ENCODE peak calls at places on chromosomes 13 and 19, in four cellular contexts. One of them, this sample, is unnamed.

GRCh38 chr19:10286803-10287737 is at the start of gene ICAM4:
- DNase-seq in natural killer cell treated with Interleukin-12 subunit alpha and Interleukin-12 subunit beta and Interleukin-15 and Interleukin-18, amount 100 ng/mL, for 72 hours: peak; percentile 60
- DNase-seq in brain microvascular endothelial cell: no peak
- DNase-seq in EL: peak; percentile 30
- DNase-seq in this sample: peak; percentile 79

GRCh38 chr13:29849071-29849541 is 1.3 kb downstream of the UBL3 start:
- DNase-seq in brain microvascular endothelial cell: peak; percentile 17
- DNase-seq in natural killer cell treated with Interleukin-12 subunit alpha and Interleukin-12 subunit beta and Interleukin-15 and Interleukin-18, amount 100 ng/mL, for 72 hours: no peak
- DNase-seq in EL: peak; percentile 44
- DNase-seq in this sample: peak; percentile 34

GRCh38 chr19:492091-492531 is 4.2 kb upstream of the MADCAM1 start:
- DNase-seq in natural killer cell treated with Interleukin-12 subunit alpha and Interleukin-12 subunit beta and Interleukin-15 and Interleukin-18, amount 100 ng/mL, for 72 hours: no peak
- DNase-seq in brain microvascular endothelial cell: no peak
- DNase-seq in EL: no peak
- DNase-seq in this sample: no peak

GRCh38 chr19:11624064-11624463 is 26.8 kb downstream of the ZNF627 start:
- DNase-seq in EL: peak; percentile 50
- DNase-seq in brain microvascular endothelial cell: peak; percentile 5
- DNase-seq in natural killer cell treated with Interleukin-12 subunit alpha and Interleukin-12 subunit beta and Interleukin-15 and Interleukin-18, amount 100 ng/mL, for 72 hours: no peak
- DNase-seq in this sample: peak; percentile 28

GRCh38 chr13:111049791-111050538 is 65.1 kb upstream of the ARHGEF7 start:
- DNase-seq in EL: peak; percentile 22
- DNase-seq in natural killer cell treated with Interleukin-12 subunit alpha and Interleukin-12 subunit beta and Interleukin-15 and Interleukin-18, amount 100 ng/mL, for 72 hours: no peak
- DNase-seq in brain microvascular endothelial cell: no peak
- DNase-seq in this sample: peak; percentile 73

GRCh38 chr13:113319371-113319770 is 22.3 kb downstream of the LAMP1 start:
- DNase-seq in EL: no peak
- DNase-seq in brain microvascular endothelial cell: no peak
- DNase-seq in natural killer cell treated with Interleukin-12 subunit alpha and Interleukin-12 subunit beta and Interleukin-15 and Interleukin-18, amount 100 ng/mL, for 72 hours: no peak
- DNase-seq in this sample: no peak

GRCh38 chr13:28584873-28585317 is 74.0 kb upstream of the POMP start:
- DNase-seq in brain microvascular endothelial cell: no peak
- DNase-seq in EL: peak; percentile 81
- DNase-seq in natural killer cell treated with Interleukin-12 subunit alpha and Interleukin-12 subunit beta and Interleukin-15 and Interleukin-18, amount 100 ng/mL, for 72 hours: no peak
- DNase-seq in this sample: peak; percentile 29

GRCh38 chr19:6753178-6754031 is 13.8 kb downstream of the SH2D3A start:
- DNase-seq in brain microvascular endothelial cell: peak; percentile 44
- DNase-seq in EL: peak; percentile 77
- DNase-seq in natural killer cell treated with Interleukin-12 subunit alpha and Interleukin-12 subunit beta and Interleukin-15 and Interleukin-18, amount 100 ng/mL, for 72 hours: peak; percentile 78
- DNase-seq in this sample: no peak

GRCh38 chr19:3184847-3185481 is 766 bp upstream of the NCLN start:
- DNase-seq in EL: no peak
- DNase-seq in natural killer cell treated with Interleukin-12 subunit alpha and Interleukin-12 subunit beta and Interleukin-15 and Interleukin-18, amount 100 ng/mL, for 72 hours: no peak
- DNase-seq in brain microvascular endothelial cell: peak; percentile 75
- DNase-seq in this sample: no peak

GRCh38 chr19:41795031-41795461 is 1.3 kb upstream of the CEACAM3 start:
- DNase-seq in natural killer cell treated with Interleukin-12 subunit alpha and Interleukin-12 subunit beta and Interleukin-15 and Interleukin-18, amount 100 ng/mL, for 72 hours: peak; percentile 73
- DNase-seq in brain microvascular endothelial cell: peak; percentile 51
- DNase-seq in EL: peak; percentile 39
- DNase-seq in this sample: peak; percentile 40

GRCh38 chr13:95624020-95624419 is 20.5 kb downstream of the DZIP1 start:
- DNase-seq in natural killer cell treated with Interleukin-12 subunit alpha and Interleukin-12 subunit beta and Interleukin-15 and Interleukin-18, amount 100 ng/mL, for 72 hours: no peak
- DNase-seq in brain microvascular endothelial cell: no peak
- DNase-seq in EL: peak; percentile 50
- DNase-seq in this sample: peak; percentile 42

GRCh38 chr19:13154241-13154778 is 4.1 kb downstream of the IER2 start:
- DNase-seq in brain microvascular endothelial cell: peak; percentile 90
- DNase-seq in natural killer cell treated with Interleukin-12 subunit alpha and Interleukin-12 subunit beta and Interleukin-15 and Interleukin-18, amount 100 ng/mL, for 72 hours: peak; percentile 91
- DNase-seq in EL: peak; percentile 94
- DNase-seq in this sample: peak; percentile 93

GRCh38 chr19:3458595-3459284 is 21.6 kb downstream of the SMIM24 start:
- DNase-seq in natural killer cell treated with Interleukin-12 subunit alpha and Interleukin-12 subunit beta and Interleukin-15 and Interleukin-18, amount 100 ng/mL, for 72 hours: no peak
- DNase-seq in EL: no peak
- DNase-seq in brain microvascular endothelial cell: no peak
- DNase-seq in this sample: no peak

GRCh38 chr19:2059422-2060201 is 8.6 kb upstream of the MKNK2 start:
- DNase-seq in EL: peak; percentile 78
- DNase-seq in brain microvascular endothelial cell: peak; percentile 64
- DNase-seq in natural killer cell treated with Interleukin-12 subunit alpha and Interleukin-12 subunit beta and Interleukin-15 and Interleukin-18, amount 100 ng/mL, for 72 hours: no peak
- DNase-seq in this sample: peak; percentile 84

GRCh38 chr13:40394304-40394983 is 272.0 kb downstream of the FOXO1 start:
- DNase-seq in natural killer cell treated with Interleukin-12 subunit alpha and Interleukin-12 subunit beta and Interleukin-15 and Interleukin-18, amount 100 ng/mL, for 72 hours: no peak
- DNase-seq in brain microvascular endothelial cell: no peak
- DNase-seq in EL: no peak
- DNase-seq in this sample: no peak

GRCh38 chr19:29743681-29744080 is 28.6 kb upstream of the C19orf12 start:
- DNase-seq in brain microvascular endothelial cell: no peak
- DNase-seq in EL: no peak
- DNase-seq in natural killer cell treated with Interleukin-12 subunit alpha and Interleukin-12 subunit beta and Interleukin-15 and Interleukin-18, amount 100 ng/mL, for 72 hours: no peak
- DNase-seq in this sample: no peak

GRCh38 chr13:48153186-48153585 is 58.3 kb upstream of the MED4 start:
- DNase-seq in EL: no peak
- DNase-seq in natural killer cell treated with Interleukin-12 subunit alpha and Interleukin-12 subunit beta and Interleukin-15 and Interleukin-18, amount 100 ng/mL, for 72 hours: no peak
- DNase-seq in brain microvascular endothelial cell: no peak
- DNase-seq in this sample: no peak

GRCh38 chr13:56349866-56350265 is 790.9 kb upstream of the PRR20A start:
- DNase-seq in EL: no peak
- DNase-seq in brain microvascular endothelial cell: no peak
- DNase-seq in natural killer cell treated with Interleukin-12 subunit alpha and Interleukin-12 subunit beta and Interleukin-15 and Interleukin-18, amount 100 ng/mL, for 72 hours: no peak
- DNase-seq in this sample: no peak

GRCh38 chr13:102703721-102704035 is 8.8 kb upstream of the METTL21C start:
- DNase-seq in EL: no peak
- DNase-seq in brain microvascular endothelial cell: no peak
- DNase-seq in natural killer cell treated with Interleukin-12 subunit alpha and Interleukin-12 subunit beta and Interleukin-15 and Interleukin-18, amount 100 ng/mL, for 72 hours: no peak
- DNase-seq in this sample: no peak

GRCh38 chr13:114258589-114258988 is 22.8 kb upstream of the UPF3A start:
- DNase-seq in brain microvascular endothelial cell: no peak
- DNase-seq in natural killer cell treated with Interleukin-12 subunit alpha and Interleukin-12 subunit beta and Interleukin-15 and Interleukin-18, amount 100 ng/mL, for 72 hours: no peak
- DNase-seq in EL: no peak
- DNase-seq in this sample: no peak

GRCh38 chr19:31383553-31383952 is 34.3 kb upstream of the TSHZ3 start:
- DNase-seq in natural killer cell treated with Interleukin-12 subunit alpha and Interleukin-12 subunit beta and Interleukin-15 and Interleukin-18, amount 100 ng/mL, for 72 hours: no peak
- DNase-seq in brain microvascular endothelial cell: no peak
- DNase-seq in EL: no peak
- DNase-seq in this sample: no peak

GRCh38 chr13:46211116-46211515 is 612 bp upstream of the LRRC63 start:
- DNase-seq in brain microvascular endothelial cell: no peak
- DNase-seq in EL: peak; percentile 1
- DNase-seq in natural killer cell treated with Interleukin-12 subunit alpha and Interleukin-12 subunit beta and Interleukin-15 and Interleukin-18, amount 100 ng/mL, for 72 hours: no peak
- DNase-seq in this sample: no peak

GRCh38 chr13:79581870-79582315 is 100.9 kb downstream of the NDFIP2 start:
- DNase-seq in natural killer cell treated with Interleukin-12 subunit alpha and Interleukin-12 subunit beta and Interleukin-15 and Interleukin-18, amount 100 ng/mL, for 72 hours: no peak
- DNase-seq in brain microvascular endothelial cell: peak; percentile 52
- DNase-seq in EL: peak; percentile 63
- DNase-seq in this sample: peak; percentile 90

GRCh38 chr19:2308114-2308556 is at the start of gene LINGO3:
- DNase-seq in brain microvascular endothelial cell: no peak
- DNase-seq in natural killer cell treated with Interleukin-12 subunit alpha and Interleukin-12 subunit beta and Interleukin-15 and Interleukin-18, amount 100 ng/mL, for 72 hours: no peak
- DNase-seq in EL: no peak
- DNase-seq in this sample: no peak

GRCh38 chr13:99380921-99381645 is 73.9 kb upstream of the GPR183 start:
- DNase-seq in natural killer cell treated with Interleukin-12 subunit alpha and Interleukin-12 subunit beta and Interleukin-15 and Interleukin-18, amount 100 ng/mL, for 72 hours: peak; percentile 76
- DNase-seq in brain microvascular endothelial cell: no peak
- DNase-seq in EL: no peak
- DNase-seq in this sample: peak; percentile 13

GRCh38 chr13:97058417-97058816 is 64.1 kb upstream of the OXGR1 start:
- DNase-seq in EL: no peak
- DNase-seq in brain microvascular endothelial cell: no peak
- DNase-seq in natural killer cell treated with Interleukin-12 subunit alpha and Interleukin-12 subunit beta and Interleukin-15 and Interleukin-18, amount 100 ng/mL, for 72 hours: no peak
- DNase-seq in this sample: no peak

GRCh38 chr13:44622259-44622658 is 46.1 kb upstream of the TSC22D1 start:
- DNase-seq in EL: no peak
- DNase-seq in natural killer cell treated with Interleukin-12 subunit alpha and Interleukin-12 subunit beta and Interleukin-15 and Interleukin-18, amount 100 ng/mL, for 72 hours: no peak
- DNase-seq in brain microvascular endothelial cell: no peak
- DNase-seq in this sample: no peak

GRCh38 chr13:61728468-61728867 is 312.8 kb upstream of the PCDH20 start:
- DNase-seq in natural killer cell treated with Interleukin-12 subunit alpha and Interleukin-12 subunit beta and Interleukin-15 and Interleukin-18, amount 100 ng/mL, for 72 hours: no peak
- DNase-seq in brain microvascular endothelial cell: no peak
- DNase-seq in EL: no peak
- DNase-seq in this sample: no peak

GRCh38 chr13:75769141-75769905 is 133.2 kb downstream of the LMO7 start:
- DNase-seq in natural killer cell treated with Interleukin-12 subunit alpha and Interleukin-12 subunit beta and Interleukin-15 and Interleukin-18, amount 100 ng/mL, for 72 hours: no peak
- DNase-seq in brain microvascular endothelial cell: no peak
- DNase-seq in EL: peak; percentile 60
- DNase-seq in this sample: no peak

GRCh38 chr13:26896986-26897668 is 136.5 kb upstream of the GPR12 start:
- DNase-seq in brain microvascular endothelial cell: no peak
- DNase-seq in natural killer cell treated with Interleukin-12 subunit alpha and Interleukin-12 subunit beta and Interleukin-15 and Interleukin-18, amount 100 ng/mL, for 72 hours: no peak
- DNase-seq in EL: no peak
- DNase-seq in this sample: no peak

GRCh38 chr19:17722655-17723240 is 3.5 kb downstream of the MAP1S start:
- DNase-seq in natural killer cell treated with Interleukin-12 subunit alpha and Interleukin-12 subunit beta and Interleukin-15 and Interleukin-18, amount 100 ng/mL, for 72 hours: no peak
- DNase-seq in EL: no peak
- DNase-seq in brain microvascular endothelial cell: no peak
- DNase-seq in this sample: no peak

GRCh38 chr13:110472904-110473563 is 88.5 kb downstream of the RAB20 start:
- DNase-seq in EL: no peak
- DNase-seq in natural killer cell treated with Interleukin-12 subunit alpha and Interleukin-12 subunit beta and Interleukin-15 and Interleukin-18, amount 100 ng/mL, for 72 hours: peak; percentile 49
- DNase-seq in brain microvascular endothelial cell: no peak
- DNase-seq in this sample: peak; percentile 75

GRCh38 chr19:48896191-48896720 is 2.3 kb downstream of the TULP2 start:
- DNase-seq in EL: peak; percentile 40
- DNase-seq in natural killer cell treated with Interleukin-12 subunit alpha and Interleukin-12 subunit beta and Interleukin-15 and Interleukin-18, amount 100 ng/mL, for 72 hours: no peak
- DNase-seq in brain microvascular endothelial cell: no peak
- DNase-seq in this sample: no peak

GRCh38 chr13:98731925-98732324 is 20.5 kb downstream of the SLC15A1 start:
- DNase-seq in brain microvascular endothelial cell: no peak
- DNase-seq in natural killer cell treated with Interleukin-12 subunit alpha and Interleukin-12 subunit beta and Interleukin-15 and Interleukin-18, amount 100 ng/mL, for 72 hours: no peak
- DNase-seq in EL: no peak
- DNase-seq in this sample: no peak